ENCODE peak calls at places on chromosomes 5 and 9, in nine cellular contexts. One of them, this sample, is unnamed.
A peak's percentile ranks its signal among the peaks of the same experiment; 100 is the strongest.

GRCh38 chr5:75050415-75050814 is 1.9 kb downstream of the GCNT4 start:
- DNase-seq in GM23338: peak; percentile 88
- DNase-seq in HFFc6: no peak
- DNase-seq in neural progenitor cell: peak; percentile 71
- DNase-seq in pancreas: no peak
- DNase-seq in kidney epithelial cell: no peak
- DNase-seq in endothelial cell: peak; percentile 38
- DNase-seq in progenitor cell of endocrine pancreas: no peak
- DNase-seq in fibroblast of lung: no peak
- DNase-seq in this sample: peak; percentile 33

GRCh38 chr9:80605129-80605528 is 1033.4 kb downstream of the TLE4 start:
- DNase-seq in pancreas: no peak
- DNase-seq in HFFc6: no peak
- DNase-seq in GM23338: peak; percentile 62
- DNase-seq in endothelial cell: no peak
- DNase-seq in progenitor cell of endocrine pancreas: no peak
- DNase-seq in kidney epithelial cell: peak; percentile 23
- DNase-seq in fibroblast of lung: peak; percentile 57
- DNase-seq in neural progenitor cell: peak; percentile 40
- DNase-seq in this sample: peak; percentile 31

GRCh38 chr9:136791466-136792276 is 527 bp downstream of the TMEM141 start:
- DNase-seq in kidney epithelial cell: no peak
- DNase-seq in GM23338: peak; percentile 88
- DNase-seq in pancreas: peak; percentile 85
- DNase-seq in fibroblast of lung: no peak
- DNase-seq in HFFc6: no peak
- DNase-seq in endothelial cell: peak; percentile 56
- DNase-seq in progenitor cell of endocrine pancreas: peak; percentile 78
- DNase-seq in neural progenitor cell: peak; percentile 70
- DNase-seq in this sample: no peak

GRCh38 chr9:115548826-115549225 is 430.9 kb upstream of the TNC start:
- DNase-seq in HFFc6: peak; percentile 22
- DNase-seq in endothelial cell: no peak
- DNase-seq in kidney epithelial cell: peak; percentile 9
- DNase-seq in neural progenitor cell: no peak
- DNase-seq in progenitor cell of endocrine pancreas: no peak
- DNase-seq in pancreas: no peak
- DNase-seq in GM23338: no peak
- DNase-seq in fibroblast of lung: peak; percentile 72
- DNase-seq in this sample: peak; percentile 74

GRCh38 chr5:160441352-160441781 is 19.7 kb downstream of the PTTG1 start:
- DNase-seq in HFFc6: no peak
- DNase-seq in endothelial cell: no peak
- DNase-seq in progenitor cell of endocrine pancreas: no peak
- DNase-seq in neural progenitor cell: no peak
- DNase-seq in fibroblast of lung: peak; percentile 18
- DNase-seq in pancreas: no peak
- DNase-seq in kidney epithelial cell: no peak
- DNase-seq in GM23338: no peak
- DNase-seq in this sample: no peak

GRCh38 chr9:2208991-2209390 is 193.8 kb downstream of the SMARCA2 start:
- DNase-seq in endothelial cell: no peak
- DNase-seq in neural progenitor cell: no peak
- DNase-seq in fibroblast of lung: no peak
- DNase-seq in HFFc6: no peak
- DNase-seq in GM23338: no peak
- DNase-seq in progenitor cell of endocrine pancreas: no peak
- DNase-seq in pancreas: no peak
- DNase-seq in kidney epithelial cell: no peak
- DNase-seq in this sample: no peak

GRCh38 chr9:13587581-13587980 is 308.1 kb upstream of the MPDZ start:
- DNase-seq in neural progenitor cell: peak; percentile 9
- DNase-seq in HFFc6: no peak
- DNase-seq in kidney epithelial cell: no peak
- DNase-seq in progenitor cell of endocrine pancreas: no peak
- DNase-seq in GM23338: no peak
- DNase-seq in pancreas: no peak
- DNase-seq in endothelial cell: no peak
- DNase-seq in fibroblast of lung: no peak
- DNase-seq in this sample: no peak

GRCh38 chr9:136201609-136202448 is 3.1 kb downstream of the LHX3 start:
- DNase-seq in neural progenitor cell: peak; percentile 92
- DNase-seq in progenitor cell of endocrine pancreas: peak; percentile 69
- DNase-seq in GM23338: peak; percentile 78
- DNase-seq in endothelial cell: peak; percentile 70
- DNase-seq in fibroblast of lung: peak; percentile 20
- DNase-seq in pancreas: no peak
- DNase-seq in HFFc6: no peak
- DNase-seq in kidney epithelial cell: no peak
- DNase-seq in this sample: no peak

GRCh38 chr5:175321927-175322532 is 122.0 kb downstream of the DRD1 start:
- DNase-seq in neural progenitor cell: peak; percentile 93
- DNase-seq in endothelial cell: peak; percentile 62
- DNase-seq in pancreas: no peak
- DNase-seq in HFFc6: no peak
- DNase-seq in fibroblast of lung: peak; percentile 45
- DNase-seq in progenitor cell of endocrine pancreas: peak; percentile 51
- DNase-seq in GM23338: peak; percentile 95
- DNase-seq in kidney epithelial cell: no peak
- DNase-seq in this sample: no peak

GRCh38 chr9:74953235-74953741 is 576 bp upstream of the C9orf40 start:
- DNase-seq in fibroblast of lung: no peak
- DNase-seq in HFFc6: peak; percentile 15
- DNase-seq in pancreas: no peak
- DNase-seq in neural progenitor cell: peak; percentile 12
- DNase-seq in endothelial cell: no peak
- DNase-seq in progenitor cell of endocrine pancreas: no peak
- DNase-seq in GM23338: no peak
- DNase-seq in kidney epithelial cell: no peak
- DNase-seq in this sample: peak; percentile 90

GRCh38 chr5:107389769-107390168 is 281.0 kb downstream of the EFNA5 start:
- DNase-seq in HFFc6: no peak
- DNase-seq in kidney epithelial cell: no peak
- DNase-seq in progenitor cell of endocrine pancreas: no peak
- DNase-seq in fibroblast of lung: no peak
- DNase-seq in endothelial cell: no peak
- DNase-seq in pancreas: no peak
- DNase-seq in neural progenitor cell: no peak
- DNase-seq in GM23338: no peak
- DNase-seq in this sample: no peak

GRCh38 chr9:17528859-17529258 is 50.0 kb upstream of the SH3GL2 start:
- DNase-seq in pancreas: no peak
- DNase-seq in fibroblast of lung: no peak
- DNase-seq in kidney epithelial cell: no peak
- DNase-seq in progenitor cell of endocrine pancreas: no peak
- DNase-seq in HFFc6: no peak
- DNase-seq in endothelial cell: no peak
- DNase-seq in GM23338: peak; percentile 53
- DNase-seq in neural progenitor cell: peak; percentile 22
- DNase-seq in this sample: peak; percentile 5

GRCh38 chr5:39566891-39567290 is 142.1 kb upstream of the DAB2 start:
- DNase-seq in endothelial cell: no peak
- DNase-seq in pancreas: no peak
- DNase-seq in fibroblast of lung: no peak
- DNase-seq in progenitor cell of endocrine pancreas: no peak
- DNase-seq in kidney epithelial cell: no peak
- DNase-seq in neural progenitor cell: no peak
- DNase-seq in HFFc6: no peak
- DNase-seq in GM23338: no peak
- DNase-seq in this sample: peak; percentile 31

GRCh38 chr5:96661101-96661840 is 905 bp upstream of the CAST start:
- DNase-seq in pancreas: peak; percentile 30
- DNase-seq in kidney epithelial cell: no peak
- DNase-seq in HFFc6: peak; percentile 50
- DNase-seq in neural progenitor cell: peak; percentile 39
- DNase-seq in endothelial cell: no peak
- DNase-seq in fibroblast of lung: peak; percentile 55
- DNase-seq in GM23338: peak; percentile 32
- DNase-seq in progenitor cell of endocrine pancreas: no peak
- DNase-seq in this sample: peak; percentile 63

DNA sequence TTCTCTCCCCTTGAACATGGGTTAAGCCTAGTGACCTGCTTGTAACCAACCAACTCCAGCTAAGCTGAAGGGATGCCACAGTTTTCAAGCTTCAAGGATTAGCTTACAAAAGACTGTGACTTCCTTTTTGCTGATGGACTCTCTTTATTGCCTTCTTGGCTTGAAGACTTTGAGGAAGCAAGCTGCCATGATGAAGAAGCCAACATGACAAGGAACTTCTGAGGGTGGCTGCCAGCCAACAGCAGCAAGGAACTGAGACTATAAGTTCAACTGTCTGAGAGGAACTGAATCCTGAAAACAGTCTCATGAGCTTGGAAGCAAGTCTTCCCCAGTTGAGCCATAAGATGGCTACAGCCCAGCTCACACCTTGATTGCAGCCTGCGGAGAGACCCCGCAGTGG is 116.1 kb upstream of the TAF11L2 start:
- DNase-seq in GM23338: no peak
- DNase-seq in fibroblast of lung: no peak
- DNase-seq in neural progenitor cell: no peak
- DNase-seq in progenitor cell of endocrine pancreas: no peak
- DNase-seq in kidney epithelial cell: no peak
- DNase-seq in pancreas: peak; percentile 48
- DNase-seq in endothelial cell: no peak
- DNase-seq in HFFc6: no peak
- DNase-seq in this sample: no peak
- TF ChIP-seq CTCF in GM23338: no peak
- TF ChIP-seq CTCF in fibroblast of lung: no peak
- TF ChIP-seq CTCF in neural progenitor cell: no peak
- TF ChIP-seq CTCF in progenitor cell of endocrine pancreas: no peak
- TF ChIP-seq CTCF in kidney epithelial cell: no peak
- TF ChIP-seq CTCF in pancreas: no peak
- TF ChIP-seq CTCF in endothelial cell: no peak
- TF ChIP-seq CTCF in HFFc6: no peak
- TF ChIP-seq CTCF in this sample: no peak

GRCh38 chr9:33860200-33860871 is 43.4 kb downstream of the UBE2R2 start:
- DNase-seq in progenitor cell of endocrine pancreas: no peak
- DNase-seq in kidney epithelial cell: no peak
- DNase-seq in endothelial cell: no peak
- DNase-seq in GM23338: peak; percentile 44
- DNase-seq in neural progenitor cell: no peak
- DNase-seq in pancreas: no peak
- DNase-seq in HFFc6: no peak
- DNase-seq in fibroblast of lung: peak; percentile 48
- DNase-seq in this sample: peak; percentile 58
- TF ChIP-seq CTCF in progenitor cell of endocrine pancreas: peak; percentile 16
- TF ChIP-seq CTCF in kidney epithelial cell: no peak
- TF ChIP-seq CTCF in endothelial cell: peak; percentile 15
- TF ChIP-seq CTCF in GM23338: peak; percentile 21
- TF ChIP-seq CTCF in neural progenitor cell: no peak
- TF ChIP-seq CTCF in pancreas: no peak
- TF ChIP-seq CTCF in HFFc6: peak; percentile 48
- TF ChIP-seq CTCF in fibroblast of lung: no peak
- TF ChIP-seq CTCF in this sample: peak; percentile 38

GRCh38 chr9:777978-778377 is 63.5 kb upstream of the DMRT1 start:
- DNase-seq in pancreas: no peak
- DNase-seq in endothelial cell: no peak
- DNase-seq in HFFc6: no peak
- DNase-seq in GM23338: no peak
- DNase-seq in progenitor cell of endocrine pancreas: no peak
- DNase-seq in neural progenitor cell: no peak
- DNase-seq in fibroblast of lung: no peak
- DNase-seq in kidney epithelial cell: no peak
- DNase-seq in this sample: no peak

GRCh38 chr9:776086-776485 is 65.4 kb upstream of the DMRT1 start:
- DNase-seq in progenitor cell of endocrine pancreas: no peak
- DNase-seq in kidney epithelial cell: no peak
- DNase-seq in HFFc6: no peak
- DNase-seq in neural progenitor cell: no peak
- DNase-seq in fibroblast of lung: no peak
- DNase-seq in GM23338: no peak
- DNase-seq in endothelial cell: no peak
- DNase-seq in pancreas: no peak
- DNase-seq in this sample: no peak
- TF ChIP-seq CTCF in progenitor cell of endocrine pancreas: no peak
- TF ChIP-seq CTCF in kidney epithelial cell: no peak
- TF ChIP-seq CTCF in HFFc6: no peak
- TF ChIP-seq CTCF in neural progenitor cell: no peak
- TF ChIP-seq CTCF in fibroblast of lung: no peak
- TF ChIP-seq CTCF in GM23338: no peak
- TF ChIP-seq CTCF in endothelial cell: no peak
- TF ChIP-seq CTCF in pancreas: no peak
- TF ChIP-seq CTCF in this sample: no peak

GRCh38 chr9:96691326-96691725 is 36.2 kb upstream of the PRXL2C start:
- DNase-seq in endothelial cell: no peak
- DNase-seq in kidney epithelial cell: no peak
- DNase-seq in neural progenitor cell: no peak
- DNase-seq in fibroblast of lung: no peak
- DNase-seq in GM23338: no peak
- DNase-seq in HFFc6: no peak
- DNase-seq in progenitor cell of endocrine pancreas: no peak
- DNase-seq in pancreas: no peak
- DNase-seq in this sample: no peak

GRCh38 chr9:96688745-96689464 is 33.8 kb upstream of the PRXL2C start:
- DNase-seq in GM23338: no peak
- DNase-seq in endothelial cell: no peak
- DNase-seq in pancreas: no peak
- DNase-seq in kidney epithelial cell: no peak
- DNase-seq in HFFc6: no peak
- DNase-seq in progenitor cell of endocrine pancreas: no peak
- DNase-seq in fibroblast of lung: no peak
- DNase-seq in neural progenitor cell: no peak
- DNase-seq in this sample: no peak

GRCh38 chr9:96688215-96688614 is 33.1 kb upstream of the PRXL2C start:
- DNase-seq in neural progenitor cell: no peak
- DNase-seq in GM23338: no peak
- DNase-seq in HFFc6: no peak
- DNase-seq in endothelial cell: no peak
- DNase-seq in fibroblast of lung: no peak
- DNase-seq in progenitor cell of endocrine pancreas: no peak
- DNase-seq in kidney epithelial cell: no peak
- DNase-seq in pancreas: no peak
- DNase-seq in this sample: no peak

GRCh38 chr9:96680812-96681499 is 25.8 kb upstream of the PRXL2C start:
- DNase-seq in HFFc6: no peak
- DNase-seq in kidney epithelial cell: no peak
- DNase-seq in neural progenitor cell: no peak
- DNase-seq in GM23338: no peak
- DNase-seq in fibroblast of lung: no peak
- DNase-seq in pancreas: no peak
- DNase-seq in progenitor cell of endocrine pancreas: no peak
- DNase-seq in endothelial cell: no peak
- DNase-seq in this sample: no peak

DNA sequence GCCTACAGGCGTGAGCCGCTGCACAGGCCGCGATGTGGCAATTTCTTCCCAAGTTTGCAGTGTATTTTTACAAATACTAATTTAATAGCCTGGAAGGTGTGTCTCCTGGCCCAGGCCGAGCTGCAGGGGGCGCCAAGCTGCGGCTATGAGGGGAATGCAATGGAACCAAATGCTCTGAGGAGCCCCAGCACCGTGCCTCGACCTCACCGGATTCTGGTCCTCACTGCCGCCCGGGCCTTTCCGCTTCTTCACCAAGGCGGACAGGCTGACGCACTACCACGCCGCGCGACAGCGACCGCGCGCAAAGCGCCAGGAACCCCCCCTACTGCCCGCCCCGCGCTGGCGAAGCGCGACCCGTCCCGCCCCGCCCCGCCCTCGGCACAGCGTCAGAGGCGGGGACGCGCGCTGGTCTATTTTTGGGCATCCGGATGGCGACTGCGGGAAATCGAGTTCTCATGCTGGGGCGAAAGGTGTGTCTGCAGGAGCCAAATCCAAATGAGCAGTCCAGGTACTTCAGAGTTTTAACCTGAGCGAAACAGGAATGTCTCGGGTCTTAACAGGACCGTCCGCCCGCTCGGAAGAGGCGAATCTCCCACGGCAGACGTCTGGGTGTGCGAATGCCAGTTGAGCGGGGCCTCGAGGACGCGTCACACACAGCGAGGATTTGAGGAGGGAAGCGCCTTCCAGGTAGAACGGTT is 31.7 kb upstream of the PRXL2C start:
- DNase-seq in progenitor cell of endocrine pancreas: peak; percentile 55
- DNase-seq in kidney epithelial cell: peak; percentile 18
- DNase-seq in endothelial cell: peak; percentile 80
- DNase-seq in HFFc6: no peak
- DNase-seq in fibroblast of lung: peak; percentile 80
- DNase-seq in pancreas: peak; percentile 79
- DNase-seq in GM23338: peak; percentile 95
- DNase-seq in neural progenitor cell: peak; percentile 71
- DNase-seq in this sample: peak; percentile 73
- TF ChIP-seq CTCF in progenitor cell of endocrine pancreas: peak; percentile 66
- TF ChIP-seq CTCF in kidney epithelial cell: peak; percentile 83
- TF ChIP-seq CTCF in endothelial cell: peak; percentile 50
- TF ChIP-seq CTCF in HFFc6: peak; percentile 55
- TF ChIP-seq CTCF in fibroblast of lung: peak; percentile 72
- TF ChIP-seq CTCF in pancreas: peak; percentile 33
- TF ChIP-seq CTCF in GM23338: peak; percentile 72
- TF ChIP-seq CTCF in neural progenitor cell: peak; percentile 59
- TF ChIP-seq CTCF in this sample: peak; percentile 60